ENCODE peak calls at places on chromosome 1, in ten cellular contexts. J, H, D, N, V, I, X, M, Y and K are unnamed samples.

GRCh38 chr1:113930499-113931161 is 1.5 kb downstream of the HIPK1 start:
- DNase-seq in J (no peak), H (no peak), D (peak), N (peak), V (peak), I (peak), X (peak), M (peak), Y (no peak), K (no peak)

GRCh38 chr1:6770727-6771567 is 14.3 kb upstream of the CAMTA1 start:
- DNase-seq in J (no peak), H (peak), D (no peak), N (peak), V (no peak), I (no peak), X (no peak), M (no peak), Y (no peak), K (no peak)

GRCh38 chr1:33036051-33036525 is 595 bp downstream of the AK2 start:
- DNase-seq in J (no peak), H (no peak), D (peak), N (peak), V (no peak), I (no peak), X (peak), M (no peak), Y (peak), K (no peak)

GRCh38 chr1:62068978-62069377 is 125.7 kb upstream of the L1TD1 start:
- DNase-seq in J (no peak), H (no peak), D (no peak), N (no peak), V (no peak), I (no peak), X (no peak), M (no peak), Y (no peak), K (no peak)

GRCh38 chr1:227854189-227854588 is 38.7 kb downstream of the PRSS38 start:
- DNase-seq in J (no peak), H (no peak), D (no peak), N (no peak), V (no peak), I (no peak), X (no peak), M (no peak), Y (no peak), K (no peak)

GRCh38 chr1:21853130-21853424 is 41.0 kb downstream of the LDLRAD2 start:
- DNase-seq in J (no peak), H (no peak), D (no peak), N (no peak), V (no peak), I (no peak), X (no peak), M (no peak), Y (no peak), K (no peak)

GRCh38 chr1:46413596-46413985 is 19.5 kb downstream of the FAAH start:
- DNase-seq in J (peak), H (peak), D (peak), N (peak), V (peak), I (no peak), X (peak), M (no peak), Y (no peak), K (no peak)

GRCh38 chr1:17527036-17527914 is 12.2 kb upstream of the ARHGEF10L start:
- DNase-seq in J (no peak), H (no peak), D (no peak), N (no peak), V (no peak), I (no peak), X (no peak), M (no peak), Y (no peak), K (no peak)

GRCh38 chr1:54354899-54355298 is 51.3 kb downstream of the SSBP3 start:
- DNase-seq in J (no peak), H (no peak), D (no peak), N (no peak), V (no peak), I (no peak), X (no peak), M (no peak), Y (no peak), K (no peak)

GRCh38 chr1:203593723-203594122 is 32.9 kb upstream of the ATP2B4 start:
- DNase-seq in J (peak), H (peak), D (peak), N (no peak), V (peak), I (peak), X (peak), M (no peak), Y (peak), K (peak)

GRCh38 chr1:243745361-243745760 is 104.7 kb downstream of the AKT3 start:
- DNase-seq in J (no peak), H (no peak), D (no peak), N (no peak), V (no peak), I (no peak), X (no peak), M (no peak), Y (no peak), K (no peak)